ENCODE peak calls at places on chromosomes 12 and 14, in six cellular contexts. C is neuronal stem cell, L is H9, Y is IMR-90, E is H1, N is trophoblast cell. R is an unnamed sample.

GRCh38 chr12:72134934-72135333 is 137.2 kb upstream of the TRHDE start:
- DNase-seq in C (no peak), L (no peak), Y (no peak), E (no peak), N (no peak), R (no peak)

GRCh38 chr12:129544716-129545115 is 359.1 kb downstream of the TMEM132D start:
- DNase-seq in C (no peak), L (no peak), Y (no peak), E (no peak), N (no peak), R (no peak)

GRCh38 chr12:51951843-51952722 is 584 bp downstream of the ACVR1B start:
- DNase-seq in C (no peak), L (peak), Y (no peak), E (no peak), N (no peak), R (no peak)

GRCh38 chr12:43004908-43005307 is 415.4 kb upstream of the PRICKLE1 start:
- DNase-seq in C (no peak), L (no peak), Y (no peak), E (no peak), N (no peak), R (no peak)

GRCh38 chr12:122867701-122868461 is 28.0 kb downstream of the VPS37B start:
- DNase-seq in C (no peak), L (peak), Y (no peak), E (no peak), N (peak), R (no peak)

GRCh38 chr14:22276913-22277816 is 311.9 kb downstream of the DAD1 start:
- DNase-seq in C (no peak), L (no peak), Y (peak), E (no peak), N (no peak), R (peak)

GRCh38 chr14:58863576-58864345 is 226.0 kb downstream of the DACT1 start:
- DNase-seq in C (no peak), L (no peak), Y (peak), E (no peak), N (no peak), R (peak)

GRCh38 chr14:34053666-34054065 is 102.8 kb upstream of the EGLN3 start:
- DNase-seq in C (no peak), L (no peak), Y (no peak), E (no peak), N (no peak), R (no peak)

GRCh38 chr12:2295941-2296461 is 243.2 kb downstream of the CACNA1C start:
- DNase-seq in C (no peak), L (no peak), Y (peak), E (no peak), N (no peak), R (peak)

GRCh38 chr12:127998936-127999467 is 268.0 kb upstream of the TMEM132C start:
- DNase-seq in C (no peak), L (no peak), Y (no peak), E (no peak), N (no peak), R (no peak)

GRCh38 chr14:94129111-94129757 is at the start of gene IFI27L2:
- DNase-seq in C (peak), L (peak), Y (peak), E (peak), N (no peak), R (peak)
- H2BK5ac ChIP-seq in C (peak), L (no peak), Y (peak), E (peak), N (no peak), R (peak)

DNA sequence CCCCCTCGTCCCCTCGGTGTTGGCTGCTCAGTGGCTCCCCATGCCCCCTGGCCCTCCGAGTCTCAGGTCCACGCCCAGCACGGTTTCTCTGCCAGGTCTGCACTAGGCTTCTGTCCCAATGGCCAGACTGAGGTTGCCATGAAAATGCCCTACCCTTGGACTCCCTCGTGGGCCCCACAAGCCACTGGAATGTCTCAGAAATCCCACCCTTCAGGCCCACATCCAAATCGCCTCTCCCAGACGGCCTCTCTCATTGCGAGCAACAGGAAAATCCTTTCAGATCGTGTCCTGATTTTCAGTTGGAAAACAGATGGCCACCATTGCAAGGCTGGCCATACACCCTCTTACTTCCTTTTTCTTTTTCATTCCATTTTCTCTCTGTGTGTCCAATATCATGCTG is 77.4 kb downstream of the IRF2BPL start:
- DNase-seq in C (no peak), L (no peak), Y (no peak), E (no peak), N (no peak), R (no peak)
- H4K91ac ChIP-seq in C (no peak), L (no peak), Y (peak), E (peak), N (no peak), R (peak)

GRCh38 chr14:86662334-86662733 is 1132.4 kb downstream of the FLRT2 start:
- DNase-seq in C (no peak), L (no peak), Y (no peak), E (no peak), N (no peak), R (no peak)
- H3K14ac ChIP-seq in C (no peak), L (no peak), Y (no peak), E (no peak), N (no peak), R (no peak)

GRCh38 chr12:57131896-57132744 is 3.8 kb downstream of the LRP1 start:
- DNase-seq in C (no peak), L (no peak), Y (no peak), E (no peak), N (no peak), R (no peak)
- H2BK5ac ChIP-seq in C (no peak), L (no peak), Y (peak), E (no peak), N (peak), R (no peak)